ENCODE peak calls at places on chromosomes 7 and 10, in seven cellular contexts. M is fibroblast of mammary gland, Z is aorta, P is ACHN, G is upper lobe of right lung, U is brain microvascular endothelial cell, Y is neural progenitor cell. T is an unnamed sample.

GRCh38 chr10:33421789-33422188 is 87.3 kb upstream of the NRP1 start:
- DNase-seq in P (peak), G (no peak), Y (no peak), M (peak), Z (peak), U (peak), T (no peak)

GRCh38 chr7:1757601-1758000 is 87.5 kb downstream of the ELFN1 start:
- DNase-seq in Z (no peak), P (no peak), U (no peak), Y (no peak), M (no peak), G (peak), T (no peak)

GRCh38 chr10:75276029-75276872 is 40.5 kb upstream of the COMTD1 start:
- DNase-seq in P (no peak), Y (no peak), U (no peak), G (peak), M (no peak), Z (no peak), T (peak)

GRCh38 chr10:4533626-4534025 is 292.4 kb upstream of the AKR1E2 start:
- DNase-seq in M (peak), Z (no peak), G (no peak), P (no peak), U (no peak), Y (no peak), T (no peak)

GRCh38 chr10:132418520-132419416 is 21.8 kb downstream of the PWWP2B start:
- DNase-seq in M (no peak), G (peak), Y (peak), U (no peak), P (no peak), Z (no peak), T (peak)

GRCh38 chr7:151143261-151144015 is 24.1 kb downstream of the GBX1 start:
- DNase-seq in P (no peak), M (peak), Z (no peak), U (no peak), G (no peak), Y (no peak), T (no peak)

GRCh38 chr10:8050561-8051108 is 3.9 kb upstream of the GATA3 start:
- DNase-seq in P (peak), Y (peak), M (no peak), Z (no peak), G (peak), U (no peak), T (no peak)

GRCh38 chr7:88758355-88759215 is 915 bp upstream of the ZNF804B start:
- DNase-seq in Y (peak), M (peak), Z (peak), P (no peak), G (peak), U (no peak), T (no peak)

GRCh38 chr7:139203992-139204391 is 27.0 kb upstream of the UBN2 start:
- DNase-seq in G (no peak), M (no peak), Y (no peak), P (no peak), U (no peak), Z (no peak), T (no peak)

GRCh38 chr7:107754642-107755041 is 10.7 kb downstream of the CBLL1 start:
- DNase-seq in Y (no peak), M (no peak), G (no peak), U (no peak), P (peak), Z (no peak), T (no peak)

GRCh38 chr7:89067048-89067447 is 271.5 kb upstream of the TEX47 start:
- DNase-seq in Y (no peak), M (no peak), G (no peak), P (no peak), U (no peak), Z (no peak), T (no peak)

GRCh38 chr7:96449094-96449493 is 127.2 kb upstream of the SLC25A13 start:
- DNase-seq in Z (no peak), P (no peak), U (no peak), G (no peak), M (no peak), Y (peak), T (no peak)

GRCh38 chr7:2124604-2125345 is 108.0 kb downstream of the MAD1L1 start:
- DNase-seq in Y (no peak), U (no peak), P (no peak), M (no peak), Z (no peak), G (no peak), T (no peak)

GRCh38 chr10:12911795-12912194 is 89.7 kb downstream of the CCDC3 start:
- DNase-seq in Z (no peak), U (no peak), P (no peak), G (no peak), M (no peak), Y (no peak), T (no peak)

GRCh38 chr10:69846252-69847000 is 44.7 kb downstream of the COL13A1 start:
- DNase-seq in P (no peak), Y (peak), G (no peak), M (no peak), U (no peak), Z (no peak), T (no peak)